ENCODE peak calls at places on chromosomes 7 and 10, in six cellular contexts. G, A, U, C, R and I are unnamed samples.

GRCh38 chr7:134182078-134182477 is 54.9 kb downstream of the LRGUK start:
- DNase-seq in G (no peak), A (no peak), U (no peak), C (no peak), R (no peak), I (no peak)

GRCh38 chr10:13518076-13518692 is 10.6 kb downstream of the BEND7 start:
- DNase-seq in G (no peak), A (no peak), U (no peak), C (no peak), R (no peak), I (peak; percentile 21)

GRCh38 chr10:69065406-69066361 is 22.2 kb upstream of the SRGN start:
- DNase-seq in G (no peak), A (peak; percentile 9), U (peak; percentile 71), C (no peak), R (no peak), I (peak; percentile 43)

GRCh38 chr7:13742719-13743640 is 246.5 kb downstream of the ETV1 start:
- DNase-seq in G (peak; percentile 17), A (peak; percentile 4), U (peak; percentile 22), C (no peak), R (peak; percentile 20), I (peak; percentile 77)

GRCh38 chr7:11570922-11571550 is 261.0 kb downstream of the THSD7A start:
- DNase-seq in G (no peak), A (no peak), U (no peak), C (no peak), R (no peak), I (no peak)

GRCh38 chr7:44287488-44288380 is 37.7 kb downstream of the CAMK2B start:
- DNase-seq in G (no peak), A (no peak), U (peak; percentile 7), C (peak; percentile 30), R (no peak), I (no peak)

GRCh38 chr7:13144622-13145021 is 457.2 kb downstream of the ARL4A start:
- DNase-seq in G (no peak), A (no peak), U (no peak), C (no peak), R (peak; percentile 66), I (peak; percentile 50)

GRCh38 chr7:16428672-16429071 is 7.3 kb upstream of the CRPPA start:
- DNase-seq in G (no peak), A (peak; percentile 67), U (no peak), C (no peak), R (no peak), I (peak; percentile 58)

GRCh38 chr7:37315752-37316711 is 132.6 kb downstream of the ELMO1 start:
- DNase-seq in G (no peak), A (no peak), U (no peak), C (no peak), R (no peak), I (no peak)

GRCh38 chr7:29189743-29190201 is 4.8 kb upstream of the CHN2 start:
- DNase-seq in G (peak; percentile 82), A (peak; percentile 10), U (peak; percentile 63), C (peak; percentile 76), R (no peak), I (peak; percentile 35)

GRCh38 chr7:28505861-28506260 is 93.5 kb downstream of the CREB5 start:
- DNase-seq in G (no peak), A (no peak), U (no peak), C (no peak), R (no peak), I (no peak)

GRCh38 chr7:86745019-86745745 is 101.5 kb downstream of the GRM3 start:
- DNase-seq in G (no peak), A (no peak), U (peak; percentile 24), C (no peak), R (no peak), I (no peak)

GRCh38 chr7:86645174-86645566 is 1.5 kb downstream of the GRM3 start:
- DNase-seq in G (no peak), A (no peak), U (no peak), C (no peak), R (no peak), I (no peak)

GRCh38 chr10:104231784-104232612 is at the start of gene CFAP43:
- DNase-seq in G (peak; percentile 83), A (peak; percentile 92), U (peak; percentile 98), C (peak; percentile 100), R (peak; percentile 81), I (peak; percentile 95)

GRCh38 chr7:142196066-142196840 is 61.6 kb downstream of the PRSS58 start:
- DNase-seq in G (no peak), A (no peak), U (no peak), C (no peak), R (no peak), I (peak; percentile 70)

GRCh38 chr7:119706608-119707007 is 566.4 kb upstream of the KCND2 start:
- DNase-seq in G (no peak), A (no peak), U (no peak), C (no peak), R (no peak), I (no peak)

GRCh38 chr7:7051221-7051877 is 131.0 kb upstream of the C1GALT1 start:
- DNase-seq in G (no peak), A (no peak), U (no peak), C (no peak), R (no peak), I (no peak)

GRCh38 chr10:88037623-88038022 is 174.2 kb downstream of the PTEN start:
- DNase-seq in G (no peak), A (no peak), U (no peak), C (no peak), R (no peak), I (no peak)

GRCh38 chr10:5540080-5540479 is 15.3 kb downstream of the CALML3 start:
- DNase-seq in G (no peak), A (no peak), U (no peak), C (peak; percentile 25), R (no peak), I (no peak)

GRCh38 chr10:43407148-43407575 is 1.8 kb downstream of the HNRNPF start:
- DNase-seq in G (peak; percentile 21), A (peak; percentile 52), U (peak; percentile 71), C (peak; percentile 87), R (no peak), I (peak; percentile 37)

GRCh38 chr7:139043823-139044812 is 8.3 kb upstream of the ZC3HAV1L start:
- DNase-seq in G (peak; percentile 29), A (peak; percentile 6), U (no peak), C (peak; percentile 76), R (peak; percentile 8), I (no peak)

GRCh38 chr10:61662794-61663259 is at the start of gene CABCOCO1:
- DNase-seq in G (no peak), A (peak; percentile 86), U (peak; percentile 77), C (no peak), R (no peak), I (peak; percentile 61)

GRCh38 chr7:44278451-44279161 is 46.8 kb downstream of the CAMK2B start:
- DNase-seq in G (no peak), A (no peak), U (peak; percentile 3), C (peak; percentile 46), R (peak; percentile 29), I (no peak)

GRCh38 chr10:18230794-18231193 is 90.6 kb downstream of the CACNB2 start:
- DNase-seq in G (no peak), A (no peak), U (no peak), C (no peak), R (peak; percentile 11), I (no peak)

GRCh38 chr10:43606323-43607198 is at the start of gene ZNF485:
- DNase-seq in G (peak; percentile 60), A (peak; percentile 31), U (peak; percentile 83), C (peak; percentile 86), R (no peak), I (peak; percentile 66)

GRCh38 chr10:11772575-11773288 is 30.6 kb downstream of the ECHDC3 start:
- DNase-seq in G (no peak), A (no peak), U (no peak), C (no peak), R (no peak), I (no peak)

GRCh38 chr10:13822475-13822874 is 235.7 kb downstream of the PRPF18 start:
- DNase-seq in G (no peak), A (no peak), U (no peak), C (no peak), R (no peak), I (no peak)

GRCh38 chr7:96674565-96674964 is 35.1 kb downstream of the SEM1 start:
- DNase-seq in G (no peak), A (no peak), U (no peak), C (no peak), R (no peak), I (no peak)

GRCh38 chr10:50367732-50368131 is 116.4 kb upstream of the ASAH2 start:
- DNase-seq in G (no peak), A (peak; percentile 31), U (no peak), C (no peak), R (no peak), I (peak; percentile 39)

GRCh38 chr10:59227136-59227673 is 50.8 kb downstream of the PHYHIPL start:
- DNase-seq in G (no peak), A (no peak), U (no peak), C (no peak), R (no peak), I (no peak)

GRCh38 chr7:53800746-53801145 is 741.4 kb upstream of the VSTM2A start:
- DNase-seq in G (no peak), A (no peak), U (no peak), C (no peak), R (no peak), I (no peak)

GRCh38 chr7:106010331-106010730 is 47.3 kb downstream of the CDHR3 start:
- DNase-seq in G (no peak), A (no peak), U (no peak), C (no peak), R (no peak), I (peak; percentile 8)